ENCODE peak calls at places on chromosomes 2 and 18, in five cellular contexts. K, A, X, Y and N are unnamed samples.

GRCh38 chr18:62881509-62882016 is 166.2 kb downstream of the PHLPP1 start:
- DNase-seq in K (peak; percentile 25), X (no peak), Y (peak; percentile 27), A (peak; percentile 94), N (peak; percentile 89)

GRCh38 chr18:4096501-4096900 is 358.6 kb downstream of the DLGAP1 start:
- DNase-seq in K (no peak), X (no peak), Y (no peak), A (no peak), N (no peak)

GRCh38 chr2:1707771-1708351 is 36.5 kb downstream of the PXDN start:
- DNase-seq in X (no peak), Y (peak; percentile 93), A (peak; percentile 85), K (no peak), N (peak; percentile 63)

GRCh38 chr18:3806656-3807055 is 356.7 kb downstream of the TGIF1 start:
- DNase-seq in X (no peak), A (peak; percentile 74), K (no peak), Y (no peak), N (peak; percentile 99)

GRCh38 chr2:181466661-181467576 is 9.7 kb downstream of the ITGA4 start:
- DNase-seq in K (no peak), A (peak; percentile 35), Y (peak; percentile 73), X (peak; percentile 33), N (no peak)

GRCh38 chr18:2412261-2412660 is 159.0 kb downstream of the METTL4 start:
- DNase-seq in A (no peak), X (no peak), Y (no peak), K (no peak), N (no peak)

GRCh38 chr2:55311444-55311870 is 42.4 kb upstream of the MTIF2 start:
- DNase-seq in K (peak; percentile 25), X (peak; percentile 10), Y (no peak), A (no peak), N (no peak)

GRCh38 chr2:146244131-146244530 is 1600.7 kb upstream of the ACVR2A start:
- DNase-seq in K (no peak), A (no peak), Y (no peak), X (no peak), N (no peak)

GRCh38 chr2:71458413-71459083 is 5.2 kb downstream of the DYSF start:
- DNase-seq in X (no peak), Y (no peak), K (no peak), A (no peak), N (no peak)

GRCh38 chr18:51621103-51621969 is 423.9 kb upstream of the MEX3C start:
- DNase-seq in K (peak; percentile 16), X (peak; percentile 30), A (peak; percentile 91), Y (peak; percentile 38), N (peak; percentile 11)

GRCh38 chr2:116819355-116819754 is 995.1 kb upstream of the DDX18 start:
- DNase-seq in Y (no peak), A (no peak), K (no peak), X (no peak), N (no peak)

GRCh38 chr2:26585100-26585499 is 56.1 kb downstream of the CIB4 start:
- DNase-seq in Y (no peak), K (no peak), X (no peak), A (no peak), N (no peak)

GRCh38 chr2:147937744-147938349 is 82.7 kb downstream of the ORC4 start:
- DNase-seq in A (peak; percentile 37), X (peak; percentile 36), Y (no peak), K (no peak), N (peak; percentile 44)